ENCODE peak calls at places on chromosomes 7 and 10, in five cellular contexts. One of them, this sample, is unnamed.

GRCh38 chr10:31140716-31141115 is 109.1 kb upstream of the ZNF438 start:
- DNase-seq in prostate gland: no peak
- DNase-seq in activated CD8-positive, alpha-beta memory T cell treated with anti-CD3 and anti-CD28 coated beads for 48 hours: no peak
- DNase-seq in bronchial epithelial cell: no peak
- DNase-seq in NCI-H2081: no peak
- DNase-seq in this sample: peak

GRCh38 chr7:95527776-95528250 is 42.1 kb downstream of the ASB4 start:
- DNase-seq in prostate gland: no peak
- DNase-seq in activated CD8-positive, alpha-beta memory T cell treated with anti-CD3 and anti-CD28 coated beads for 48 hours: no peak
- DNase-seq in bronchial epithelial cell: no peak
- DNase-seq in NCI-H2081: no peak
- DNase-seq in this sample: no peak

GRCh38 chr10:72597897-72598296 is 28.0 kb downstream of the MICU1 start:
- DNase-seq in prostate gland: no peak
- DNase-seq in activated CD8-positive, alpha-beta memory T cell treated with anti-CD3 and anti-CD28 coated beads for 48 hours: no peak
- DNase-seq in bronchial epithelial cell: no peak
- DNase-seq in NCI-H2081: no peak
- DNase-seq in this sample: no peak

GRCh38 chr10:56317603-56318002 is 43.5 kb downstream of the ZWINT start:
- DNase-seq in prostate gland: peak
- DNase-seq in activated CD8-positive, alpha-beta memory T cell treated with anti-CD3 and anti-CD28 coated beads for 48 hours: no peak
- DNase-seq in bronchial epithelial cell: peak
- DNase-seq in NCI-H2081: no peak
- DNase-seq in this sample: no peak

GRCh38 chr7:29276806-29277205 is 82.2 kb downstream of the CHN2 start:
- DNase-seq in prostate gland: no peak
- DNase-seq in activated CD8-positive, alpha-beta memory T cell treated with anti-CD3 and anti-CD28 coated beads for 48 hours: no peak
- DNase-seq in bronchial epithelial cell: no peak
- DNase-seq in NCI-H2081: no peak
- DNase-seq in this sample: no peak

GRCh38 chr10:116071453-116072148 is 201.4 kb downstream of the GFRA1 start:
- DNase-seq in prostate gland: no peak
- DNase-seq in activated CD8-positive, alpha-beta memory T cell treated with anti-CD3 and anti-CD28 coated beads for 48 hours: no peak
- DNase-seq in bronchial epithelial cell: no peak
- DNase-seq in NCI-H2081: no peak
- DNase-seq in this sample: no peak

GRCh38 chr7:147833549-147833948 is 757.0 kb upstream of the C7orf33 start:
- DNase-seq in prostate gland: no peak
- DNase-seq in activated CD8-positive, alpha-beta memory T cell treated with anti-CD3 and anti-CD28 coated beads for 48 hours: no peak
- DNase-seq in bronchial epithelial cell: no peak
- DNase-seq in NCI-H2081: no peak
- DNase-seq in this sample: no peak

GRCh38 chr7:70143089-70144044 is 545.1 kb downstream of the AUTS2 start:
- DNase-seq in prostate gland: no peak
- DNase-seq in activated CD8-positive, alpha-beta memory T cell treated with anti-CD3 and anti-CD28 coated beads for 48 hours: no peak
- DNase-seq in bronchial epithelial cell: no peak
- DNase-seq in NCI-H2081: peak
- DNase-seq in this sample: no peak

GRCh38 chr7:94041529-94041928 is 37.4 kb upstream of the BET1 start:
- DNase-seq in prostate gland: no peak
- DNase-seq in activated CD8-positive, alpha-beta memory T cell treated with anti-CD3 and anti-CD28 coated beads for 48 hours: no peak
- DNase-seq in bronchial epithelial cell: peak
- DNase-seq in NCI-H2081: no peak
- DNase-seq in this sample: no peak

GRCh38 chr10:124339951-124340760 is 78.6 kb downstream of the OAT start:
- DNase-seq in prostate gland: no peak
- DNase-seq in activated CD8-positive, alpha-beta memory T cell treated with anti-CD3 and anti-CD28 coated beads for 48 hours: no peak
- DNase-seq in bronchial epithelial cell: peak
- DNase-seq in NCI-H2081: no peak
- DNase-seq in this sample: no peak

GRCh38 chr7:112853429-112853828 is 63.2 kb upstream of the TMEM168 start:
- DNase-seq in prostate gland: no peak
- DNase-seq in activated CD8-positive, alpha-beta memory T cell treated with anti-CD3 and anti-CD28 coated beads for 48 hours: no peak
- DNase-seq in bronchial epithelial cell: no peak
- DNase-seq in NCI-H2081: no peak
- DNase-seq in this sample: no peak

GRCh38 chr7:142568430-142569097 is 180.7 kb upstream of the PRSS1 start:
- DNase-seq in prostate gland: no peak
- DNase-seq in activated CD8-positive, alpha-beta memory T cell treated with anti-CD3 and anti-CD28 coated beads for 48 hours: no peak
- DNase-seq in bronchial epithelial cell: peak
- DNase-seq in NCI-H2081: no peak
- DNase-seq in this sample: no peak

GRCh38 chr10:104327745-104328635 is 10.3 kb downstream of the ITPRIP start:
- DNase-seq in prostate gland: no peak
- DNase-seq in activated CD8-positive, alpha-beta memory T cell treated with anti-CD3 and anti-CD28 coated beads for 48 hours: no peak
- DNase-seq in bronchial epithelial cell: peak
- DNase-seq in NCI-H2081: peak
- DNase-seq in this sample: no peak

GRCh38 chr10:86367339-86367951 is 850 bp upstream of the GRID1 start:
- DNase-seq in prostate gland: no peak
- DNase-seq in activated CD8-positive, alpha-beta memory T cell treated with anti-CD3 and anti-CD28 coated beads for 48 hours: no peak
- DNase-seq in bronchial epithelial cell: no peak
- DNase-seq in NCI-H2081: peak
- DNase-seq in this sample: no peak

GRCh38 chr7:135980665-135981180 is 3.6 kb upstream of the MTPN start:
- DNase-seq in prostate gland: no peak
- DNase-seq in activated CD8-positive, alpha-beta memory T cell treated with anti-CD3 and anti-CD28 coated beads for 48 hours: peak
- DNase-seq in bronchial epithelial cell: peak
- DNase-seq in NCI-H2081: no peak
- DNase-seq in this sample: no peak

GRCh38 chr7:99514050-99514449 is 9.6 kb downstream of the ZKSCAN5 start:
- DNase-seq in prostate gland: no peak
- DNase-seq in activated CD8-positive, alpha-beta memory T cell treated with anti-CD3 and anti-CD28 coated beads for 48 hours: no peak
- DNase-seq in bronchial epithelial cell: peak
- DNase-seq in NCI-H2081: no peak
- DNase-seq in this sample: no peak

GRCh38 chr7:106779877-106780276 is 85.2 kb upstream of the PIK3CG start:
- DNase-seq in prostate gland: no peak
- DNase-seq in activated CD8-positive, alpha-beta memory T cell treated with anti-CD3 and anti-CD28 coated beads for 48 hours: no peak
- DNase-seq in bronchial epithelial cell: peak
- DNase-seq in NCI-H2081: no peak
- DNase-seq in this sample: no peak

GRCh38 chr10:28991326-28991725 is 297.5 kb upstream of the LYZL1 start:
- DNase-seq in prostate gland: no peak
- DNase-seq in activated CD8-positive, alpha-beta memory T cell treated with anti-CD3 and anti-CD28 coated beads for 48 hours: no peak
- DNase-seq in bronchial epithelial cell: peak
- DNase-seq in NCI-H2081: peak
- DNase-seq in this sample: no peak

GRCh38 chr10:113524539-113525490 is 28.0 kb upstream of the HABP2 start:
- DNase-seq in prostate gland: no peak
- DNase-seq in activated CD8-positive, alpha-beta memory T cell treated with anti-CD3 and anti-CD28 coated beads for 48 hours: no peak
- DNase-seq in bronchial epithelial cell: no peak
- DNase-seq in NCI-H2081: no peak
- DNase-seq in this sample: no peak

GRCh38 chr7:66602159-66602558 is 26.5 kb upstream of the KCTD7 start:
- DNase-seq in prostate gland: no peak
- DNase-seq in activated CD8-positive, alpha-beta memory T cell treated with anti-CD3 and anti-CD28 coated beads for 48 hours: no peak
- DNase-seq in bronchial epithelial cell: peak
- DNase-seq in NCI-H2081: no peak
- DNase-seq in this sample: no peak

This sample was measured in stimulated activated effector memory CD8-positive, alpha-beta T cell treated with anti-CD3 and anti-CD28 coated beads, Interleukin-12 subunit alpha, Interleukin-12 subunit beta, amount 100 ng/mL, for 72 hours.